ENCODE peak calls at places on chromosomes 16 and 17, in ten cellular contexts. Q is colonic mucosa; C is brain microvascular endothelial cell; K is heart right ventricle; R is psoas muscle; P is ovary; V is prostate gland; J is stomach; I is dorsolateral prefrontal cortex; U is CD4-positive, alpha-beta T cell. G is an unnamed sample.

GRCh38 chr16:88458039-88458772 is 5.1 kb downstream of the ZFPM1 start:
- DNase-seq in Q (no peak), C (no peak), K (no peak), R (no peak), P (no peak), V (no peak), J (no peak), I (no peak), U (no peak), G (no peak)

GRCh38 chr16:3520398-3520797 is 19.6 kb downstream of the CLUAP1 start:
- DNase-seq in Q (no peak), C (no peak), K (no peak), R (no peak), P (no peak), V (no peak), J (no peak), I (no peak), U (no peak), G (no peak)

GRCh38 chr16:78874241-78874983 is 726.1 kb downstream of the MAF start:
- DNase-seq in Q (no peak), C (no peak), K (no peak), R (no peak), P (no peak), V (no peak), J (no peak), I (no peak), U (no peak), G (no peak)

GRCh38 chr16:57795431-57795878 is 6.8 kb downstream of the KIFC3 start:
- DNase-seq in Q (no peak), C (no peak), K (peak; percentile 32), R (no peak), P (no peak), V (peak; percentile 56), J (peak; percentile 73), I (peak; percentile 67), U (no peak), G (peak; percentile 38)

GRCh38 chr17:41486809-41487530 is 2.7 kb downstream of the KRT36 start:
- DNase-seq in Q (peak; percentile 74), C (no peak), K (no peak), R (no peak), P (no peak), V (no peak), J (peak; percentile 49), I (peak; percentile 37), U (no peak), G (peak; percentile 68)

GRCh38 chr16:29154100-29154499 is 169.2 kb downstream of the LAT start:
- DNase-seq in Q (no peak), C (no peak), K (no peak), R (no peak), P (peak; percentile 67), V (no peak), J (no peak), I (no peak), U (no peak), G (no peak)

GRCh38 chr17:58224315-58224714 is 5.3 kb upstream of the MKS1 start:
- DNase-seq in Q (no peak), C (peak; percentile 34), K (no peak), R (no peak), P (no peak), V (no peak), J (no peak), I (no peak), U (no peak), G (no peak)

GRCh38 chr17:15278381-15278780 is 13.3 kb upstream of the PMP22 start:
- DNase-seq in Q (no peak), C (no peak), K (no peak), R (no peak), P (no peak), V (no peak), J (no peak), I (no peak), U (no peak), G (no peak)

GRCh38 chr17:21711182-21711581 is 18.9 kb downstream of the KCNJ18 start:
- DNase-seq in Q (no peak), C (no peak), K (no peak), R (no peak), P (no peak), V (no peak), J (no peak), I (no peak), U (no peak), G (no peak)

GRCh38 chr17:36728030-36728991 is 126.9 kb downstream of the MRM1 start:
- DNase-seq in Q (no peak), C (no peak), K (no peak), R (no peak), P (no peak), V (no peak), J (no peak), I (no peak), U (no peak), G (no peak)

GRCh38 chr17:36727577-36727976 is 126.2 kb downstream of the MRM1 start:
- DNase-seq in Q (no peak), C (no peak), K (no peak), R (no peak), P (no peak), V (no peak), J (no peak), I (no peak), U (no peak), G (no peak)

GRCh38 chr17:36723459-36723858 is 122.1 kb downstream of the MRM1 start:
- DNase-seq in Q (no peak), C (no peak), K (no peak), R (no peak), P (no peak), V (no peak), J (no peak), I (no peak), U (no peak), G (no peak)

GRCh38 chr17:36722903-36723263 is 121.5 kb downstream of the MRM1 start:
- DNase-seq in Q (no peak), C (no peak), K (no peak), R (no peak), P (no peak), V (no peak), J (no peak), I (no peak), U (no peak), G (no peak)

GRCh38 chr17:36726199-36726598 is 124.8 kb downstream of the MRM1 start:
- DNase-seq in Q (no peak), C (no peak), K (no peak), R (no peak), P (no peak), V (no peak), J (no peak), I (no peak), U (no peak), G (no peak)
- H3K27me3 ChIP-seq in Q (no peaks in the 10 kb centered on the region), C (peaks cover 36% of the 10 kb centered on the region), K (peaks cover 51% of the 10 kb centered on the region), R (peaks cover 1% of the 10 kb centered on the region), P (no peaks in the 10 kb centered on the region), V (peaks cover 2% of the 10 kb centered on the region), J (peaks cover 8% of the 10 kb centered on the region), I (peaks cover 23% of the 10 kb centered on the region), U (no peaks in the 10 kb centered on the region), G (peaks cover 30% of the 10 kb centered on the region)

DNA sequence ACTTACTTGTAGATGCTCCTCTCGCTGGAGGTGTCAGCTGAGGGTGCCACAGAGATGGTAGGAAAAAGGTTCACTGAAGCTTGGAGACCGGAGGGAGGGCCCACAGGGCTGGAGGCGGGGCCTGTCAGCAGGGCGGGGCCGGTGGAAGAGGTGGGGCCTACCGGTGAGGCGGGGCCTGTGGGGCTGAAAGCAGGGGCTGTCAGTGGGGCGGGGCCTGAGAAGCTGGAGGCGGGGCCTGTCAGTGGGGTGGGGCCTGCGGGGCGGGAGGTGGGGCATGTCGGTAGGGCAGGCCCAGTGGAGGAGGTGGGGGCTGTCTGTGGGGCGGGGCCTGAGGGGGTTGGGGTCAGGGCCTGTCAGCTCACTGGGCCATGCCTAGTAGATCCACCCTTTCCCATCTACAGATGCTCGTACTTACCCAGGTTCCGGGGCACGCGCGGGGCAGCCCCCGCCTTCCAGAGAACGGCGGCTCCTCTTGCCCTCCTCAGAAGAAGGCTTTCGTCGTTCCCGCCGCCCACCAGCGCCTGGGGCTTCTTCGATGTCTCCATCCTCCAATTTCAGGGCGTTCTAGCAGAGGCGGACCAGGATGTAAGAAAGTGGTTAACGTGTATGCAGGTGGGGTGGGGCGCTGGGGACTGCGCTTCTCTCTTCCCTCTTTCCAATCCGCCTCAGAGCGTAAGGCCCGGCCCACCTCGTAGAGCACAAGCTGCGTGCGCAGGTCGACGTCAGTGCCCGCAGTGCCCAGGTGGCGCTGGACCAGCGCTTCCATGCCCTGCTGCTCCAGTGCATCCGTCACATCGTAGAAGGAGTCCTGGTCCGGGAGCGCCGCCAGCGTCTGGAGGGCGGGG is 9.8 kb downstream of the TMEM208 start:
- DNase-seq in Q (peak; percentile 67), C (peak; percentile 39), K (peak; percentile 46), R (peak; percentile 92), P (peak; percentile 48), V (no peak), J (no peak), I (no peak), U (peak; percentile 77), G (peak; percentile 41)
- H3K27ac ChIP-seq in Q (no peak overlapping the region), C (no peak overlapping the region), K (no peak overlapping the region), R (peak overlapping the region; percentile 36), P (no peak overlapping the region), V (no peak overlapping the region), J (no peak overlapping the region), I (no peak overlapping the region), U (no peak overlapping the region), G (no peak overlapping the region)

GRCh38 chr17:44581868-44582267 is 24.6 kb downstream of the FZD2 start:
- DNase-seq in Q (no peak), C (no peak), K (no peak), R (no peak), P (no peak), V (no peak), J (no peak), I (no peak), U (no peak), G (no peak)
- TF ChIP-seq CTCF in Q (no peak), C (peak; percentile 49), K (no peak), R (no peak), P (no peak), V (no peak), J (no peak), I (no peak), U (no peak), G (no peak)

DNA sequence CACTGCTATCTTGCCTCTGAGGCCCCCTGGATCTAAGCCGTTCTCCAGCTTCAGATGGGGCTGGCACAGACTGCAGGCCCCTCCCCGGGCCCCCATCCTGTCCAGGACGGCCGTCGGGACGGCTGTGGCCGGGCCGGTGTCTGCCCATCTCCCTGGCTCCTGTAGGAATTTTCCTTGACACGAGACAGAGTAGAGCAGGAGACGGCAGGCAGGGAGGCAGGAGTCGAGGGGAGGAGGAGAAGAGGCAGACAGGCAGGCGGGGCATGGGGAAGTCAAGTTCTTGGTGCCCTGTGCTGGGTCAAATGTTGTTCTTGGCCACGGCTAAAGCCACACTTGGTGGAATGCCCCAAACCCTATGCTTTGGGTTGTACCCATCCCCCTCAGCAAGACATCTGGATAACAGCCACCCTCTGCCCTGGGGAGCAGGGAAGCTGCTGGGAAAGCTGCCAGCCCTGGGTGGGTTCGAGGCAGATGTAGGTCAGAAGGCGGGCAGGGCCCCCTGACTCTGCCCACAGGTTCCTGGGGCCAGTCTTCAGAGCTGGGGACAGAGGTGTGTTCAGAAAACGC is 4.0 kb downstream of the C1QTNF1 start:
- DNase-seq in Q (no peak), C (no peak), K (peak; percentile 44), R (peak; percentile 64), P (peak; percentile 39), V (no peak), J (no peak), I (no peak), U (no peak), G (no peak)
- H3K27me3 ChIP-seq in Q (no peaks in the 10 kb centered on the region), C (peaks cover 15% of the 10 kb centered on the region), K (no peaks in the 10 kb centered on the region), R (no peaks in the 10 kb centered on the region), P (no peaks in the 10 kb centered on the region), V (no peaks in the 10 kb centered on the region), J (no peaks in the 10 kb centered on the region), I (peaks cover 39% of the 10 kb centered on the region), U (peaks cover 30% of the 10 kb centered on the region), G (no peaks in the 10 kb centered on the region)

GRCh38 chr16:4625617-4626159 is 1.1 kb downstream of the MGRN1 start:
- DNase-seq in Q (no peak), C (no peak), K (no peak), R (no peak), P (no peak), V (no peak), J (no peak), I (no peak), U (no peak), G (no peak)
- H3K27ac ChIP-seq in Q (peak overlapping the region; percentile 94), C (peak overlapping the region; percentile 89), K (peak overlapping the region; percentile 97), R (peak overlapping the region; percentile 96), P (peak overlapping the region; percentile 72), V (peak overlapping the region; percentile 92), J (peak overlapping the region; percentile 96), I (peak overlapping the region; percentile 94), U (peak overlapping the region; percentile 72), G (peak overlapping the region; percentile 94)

G was measured in transverse colon.